ENCODE peak calls at places on chromosomes 5 and 9, in seven cellular contexts. S, Z, J, W, R, Q and P are unnamed samples.

GRCh38 chr9:16744386-16744785 is 126.1 kb downstream of the BNC2 start:
- DNase-seq in R (no peak), S (peak; percentile 61), W (no peak), Z (no peak), J (no peak), Q (no peak), P (no peak)

GRCh38 chr9:1154739-1155138 is 104.6 kb downstream of the DMRT2 start:
- DNase-seq in Z (no peak), R (no peak), W (no peak), Q (no peak), J (no peak), S (no peak), P (no peak)

GRCh38 chr5:165227515-165227914 is 1722.1 kb downstream of the MAT2B start:
- DNase-seq in W (no peak), R (no peak), Z (no peak), J (no peak), S (no peak), Q (no peak), P (no peak)

GRCh38 chr9:115640887-115641286 is 512.7 kb upstream of the PAPPA start:
- DNase-seq in Z (no peak), R (no peak), J (peak; percentile 42), Q (no peak), S (peak; percentile 94), W (no peak), P (no peak)

GRCh38 chr5:43041131-43041668 is 1.1 kb upstream of the ANXA2R start:
- DNase-seq in W (no peak), J (no peak), Z (no peak), S (no peak), R (no peak), Q (peak; percentile 42), P (no peak)

GRCh38 chr5:149228610-149229297 is 42.9 kb upstream of the AFAP1L1 start:
- DNase-seq in J (peak; percentile 82), S (peak; percentile 85), Z (peak; percentile 89), R (no peak), Q (no peak), W (no peak), P (peak; percentile 83)

GRCh38 chr9:78234810-78235209 is 1.1 kb upstream of the CEP78 start:
- DNase-seq in Z (no peak), W (no peak), Q (no peak), S (peak; percentile 84), J (no peak), R (no peak), P (no peak)

GRCh38 chr9:132896906-132897305 is 18.2 kb downstream of the SPACA9 start:
- DNase-seq in S (no peak), Q (no peak), R (no peak), J (no peak), Z (no peak), W (no peak), P (no peak)

GRCh38 chr5:31502506-31502905 is 29.4 kb downstream of the DROSHA start:
- DNase-seq in Z (no peak), R (no peak), W (no peak), Q (no peak), J (no peak), S (no peak), P (no peak)

GRCh38 chr5:111238826-111239225 is 14.6 kb downstream of the CAMK4 start:
- DNase-seq in W (no peak), Q (no peak), Z (no peak), R (no peak), J (no peak), S (no peak), P (no peak)

GRCh38 chr9:127417130-127418036 is 6.8 kb upstream of the ZNF79 start:
- DNase-seq in J (no peak), R (no peak), S (peak; percentile 33), Z (no peak), Q (no peak), W (no peak), P (no peak)

GRCh38 chr5:72988769-72989168 is 32.9 kb downstream of the FCHO2 start:
- DNase-seq in W (no peak), Q (no peak), S (peak; percentile 58), Z (no peak), J (no peak), R (no peak), P (no peak)

GRCh38 chr5:626850-627249 is 14.7 kb downstream of the CEP72 start:
- DNase-seq in S (no peak), J (no peak), Z (no peak), W (no peak), Q (no peak), R (no peak), P (no peak)

GRCh38 chr5:41754857-41755256 is 115.4 kb downstream of the OXCT1 start:
- DNase-seq in J (no peak), Q (no peak), R (no peak), Z (no peak), W (no peak), S (no peak), P (no peak)

GRCh38 chr9:105191508-105192118 is 52.8 kb upstream of the SLC44A1 start:
- DNase-seq in W (no peak), Q (no peak), Z (no peak), R (no peak), J (no peak), S (peak; percentile 75), P (no peak)

DNA sequence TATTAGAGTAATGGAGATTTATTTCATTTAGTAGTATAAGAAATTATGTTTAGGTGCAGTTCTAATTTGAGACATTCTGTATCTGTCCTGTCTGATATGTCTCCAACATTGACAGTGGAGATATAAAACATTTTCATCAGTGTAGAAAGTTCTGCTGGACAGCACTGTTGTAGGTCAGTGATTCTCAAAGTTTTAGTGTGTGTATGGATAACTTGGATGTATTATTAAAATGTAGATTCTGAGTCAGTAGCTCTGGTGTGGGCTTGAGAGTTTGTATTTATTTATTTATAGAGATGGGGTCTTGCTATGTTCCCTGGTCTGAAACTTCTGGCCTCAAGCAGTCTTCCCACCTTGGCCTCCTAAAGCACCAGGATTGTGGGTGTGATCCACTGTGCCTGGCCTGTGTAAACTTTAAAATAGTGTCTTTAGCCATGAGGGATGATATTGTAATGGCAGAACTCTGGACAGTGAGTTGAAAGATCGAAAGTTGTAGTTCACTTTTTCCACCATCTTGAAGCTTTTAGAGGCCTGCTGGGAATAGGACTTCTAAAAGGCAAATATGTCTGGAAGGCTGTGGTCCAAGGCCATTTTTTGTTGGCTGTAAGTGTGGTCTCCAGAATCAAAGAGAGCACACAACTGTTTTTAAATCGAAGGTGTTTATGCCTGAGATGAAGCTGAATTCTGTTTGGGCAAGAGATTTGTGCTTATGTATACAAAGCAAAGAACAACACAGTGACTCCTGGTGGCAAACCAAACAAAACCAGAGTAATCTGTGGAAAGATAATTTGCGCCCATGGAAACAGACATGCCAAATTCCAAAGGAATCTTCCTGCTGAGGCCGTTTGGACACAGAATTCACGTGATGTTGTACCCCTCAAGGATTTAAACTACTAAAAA is 12.4 kb downstream of the UBAP1 start:
- DNase-seq in R (no peak), S (peak; percentile 40), J (no peak), Z (no peak), Q (no peak), W (no peak), P (no peak)
- TF ChIP-seq CTCF in R (no peak), S (peak; percentile 41), J (peak; percentile 44), Z (peak; percentile 47), Q (peak; percentile 29), W (no peak), P (peak; percentile 35)

GRCh38 chr5:94893404-94894145 is 275.1 kb downstream of the SLF1 start:
- DNase-seq in Z (peak; percentile 34), Q (no peak), R (no peak), W (no peak), S (peak; percentile 19), J (no peak), P (no peak)
- TF ChIP-seq CTCF in Z (peak; percentile 58), Q (peak; percentile 38), R (peak; percentile 57), W (peak; percentile 37), S (peak; percentile 46), J (peak; percentile 23), P (peak; percentile 20)

GRCh38 chr5:109718216-109718615 is 28.5 kb downstream of the MAN2A1 start:
- DNase-seq in R (no peak), J (no peak), Q (no peak), Z (no peak), S (no peak), W (no peak), P (no peak)

GRCh38 chr5:109725135-109725534 is 35.4 kb downstream of the MAN2A1 start:
- DNase-seq in Z (no peak), W (no peak), J (no peak), S (no peak), R (no peak), Q (no peak), P (no peak)

GRCh38 chr5:109721741-109722140 is 32.0 kb downstream of the MAN2A1 start:
- DNase-seq in R (no peak), Z (no peak), S (no peak), W (no peak), J (no peak), Q (no peak), P (no peak)

GRCh38 chr5:109718632-109719031 is 28.9 kb downstream of the MAN2A1 start:
- DNase-seq in S (no peak), Q (no peak), R (no peak), W (no peak), Z (no peak), J (no peak), P (no peak)

GRCh38 chr5:109719978-109720377 is 30.3 kb downstream of the MAN2A1 start:
- DNase-seq in Z (no peak), J (no peak), Q (no peak), R (no peak), W (no peak), S (no peak), P (no peak)
- TF ChIP-seq CTCF in Z (no peak), J (no peak), Q (no peak), R (no peak), W (no peak), S (no peak), P (no peak)

GRCh38 chr9:130480673-130481072 is 35.9 kb downstream of the ASS1 start:
- DNase-seq in S (no peak), R (peak; percentile 66), W (no peak), Q (no peak), J (no peak), Z (no peak), P (no peak)
- TF ChIP-seq CTCF in S (no peak), R (peak; percentile 34), W (no peak), Q (no peak), J (peak; percentile 11), Z (peak; percentile 51), P (no peak)

GRCh38 chr9:90991953-90992352 is 190.3 kb downstream of the SYK start:
- DNase-seq in R (no peak), Z (no peak), S (peak; percentile 50), J (no peak), W (no peak), Q (no peak), P (no peak)

GRCh38 chr9:90998573-90998972 is 197.0 kb downstream of the SYK start:
- DNase-seq in Z (no peak), W (no peak), J (no peak), R (no peak), Q (no peak), S (no peak), P (no peak)

GRCh38 chr9:90999425-91000397 is 198.1 kb downstream of the SYK start:
- DNase-seq in Z (no peak), Q (no peak), S (peak; percentile 29), J (no peak), R (no peak), W (no peak), P (no peak)

GRCh38 chr9:90995516-90995915 is 193.9 kb downstream of the SYK start:
- DNase-seq in J (no peak), S (no peak), Q (no peak), R (no peak), W (no peak), Z (no peak), P (no peak)

GRCh38 chr9:90996154-90996788 is 194.7 kb downstream of the SYK start:
- DNase-seq in J (no peak), Q (no peak), Z (no peak), W (no peak), R (no peak), S (no peak), P (no peak)
- TF ChIP-seq CTCF in J (no peak), Q (no peak), Z (no peak), W (no peak), R (no peak), S (no peak), P (no peak)